ENCODE peak calls at places on chromosomes 1 and 21, in ten cellular contexts. Q is T-helper 2 cell; G is NCI-H1694 treated with DMSO at 0.1 percent for 48 hours; W is GM12865; S is mesendoderm; O is heart left ventricle; U is AG10803; M is stimulated activated effector memory CD8-positive, alpha-beta T cell treated with anti-CD3 and anti-CD28 coated beads, Interleukin-12 subunit alpha, Interleukin-12 subunit beta, amount 100 ng/mL, for 72 hours; P is esophagus muscularis mucosa; R is AG08396. V is an unnamed sample.

GRCh38 chr1:51303751-51304196 is 26.6 kb downstream of the TTC39A start:
- DNase-seq in Q (no peak), G (no peak), W (peak), S (no peak), O (no peak), U (no peak), M (no peak), P (no peak), R (no peak), V (peak)

GRCh38 chr1:46575778-46576177 is 24.3 kb upstream of the KNCN start:
- DNase-seq in Q (no peak), G (no peak), W (no peak), S (no peak), O (no peak), U (no peak), M (no peak), P (no peak), R (no peak), V (no peak)

GRCh38 chr1:228084325-228084724 is 1.8 kb downstream of the ARF1 start:
- DNase-seq in Q (no peak), G (no peak), W (peak), S (no peak), O (peak), U (peak), M (no peak), P (no peak), R (peak), V (no peak)

GRCh38 chr1:195097316-195097715 is 1510.9 kb downstream of the KCNT2 start:
- DNase-seq in Q (no peak), G (no peak), W (no peak), S (no peak), O (no peak), U (no peak), M (no peak), P (no peak), R (no peak), V (no peak)

GRCh38 chr1:39142394-39143060 is 62.0 kb upstream of the MACF1 start:
- DNase-seq in Q (no peak), G (no peak), W (no peak), S (peak), O (no peak), U (peak), M (no peak), P (no peak), R (no peak), V (no peak)

GRCh38 chr1:14282583-14283186 is 315.8 kb upstream of the KAZN start:
- DNase-seq in Q (no peak), G (no peak), W (no peak), S (peak), O (no peak), U (no peak), M (no peak), P (no peak), R (peak), V (no peak)

GRCh38 chr1:4483031-4483625 is 171.3 kb upstream of the AJAP1 start:
- DNase-seq in Q (no peak), G (peak), W (no peak), S (no peak), O (no peak), U (no peak), M (no peak), P (no peak), R (no peak), V (no peak)

GRCh38 chr1:101371259-101371658 is 134.4 kb downstream of the S1PR1 start:
- DNase-seq in Q (no peak), G (no peak), W (peak), S (peak), O (no peak), U (peak), M (no peak), P (no peak), R (peak), V (peak)

GRCh38 chr1:86339906-86340305 is 56.2 kb downstream of the ODF2L start:
- DNase-seq in Q (no peak), G (no peak), W (no peak), S (no peak), O (no peak), U (no peak), M (no peak), P (no peak), R (no peak), V (no peak)

GRCh38 chr1:226236826-226237225 is 13.4 kb downstream of the MIXL1 start:
- DNase-seq in Q (no peak), G (no peak), W (no peak), S (no peak), O (no peak), U (no peak), M (no peak), P (no peak), R (no peak), V (no peak)

GRCh38 chr1:119841306-119841705 is 30.0 kb upstream of the REG4 start:
- DNase-seq in Q (no peak), G (no peak), W (no peak), S (no peak), O (no peak), U (no peak), M (no peak), P (no peak), R (no peak), V (no peak)

GRCh38 chr21:41360072-41360821 is 1.6 kb upstream of the MX2 start:
- DNase-seq in Q (no peak), G (no peak), W (no peak), S (peak), O (peak), U (peak), M (no peak), P (no peak), R (peak), V (no peak)

GRCh38 chr1:160950657-160951056 is 4.0 kb downstream of the ITLN2 start:
- DNase-seq in Q (no peak), G (no peak), W (no peak), S (no peak), O (no peak), U (no peak), M (no peak), P (no peak), R (no peak), V (no peak)

GRCh38 chr1:204701229-204701628 is 15.7 kb upstream of the LRRN2 start:
- DNase-seq in Q (no peak), G (no peak), W (no peak), S (no peak), O (no peak), U (no peak), M (no peak), P (no peak), R (no peak), V (no peak)

GRCh38 chr1:64038119-64038518 is 165.3 kb upstream of the UBE2U start:
- DNase-seq in Q (no peak), G (no peak), W (no peak), S (no peak), O (no peak), U (peak), M (no peak), P (peak), R (no peak), V (no peak)

GRCh38 chr1:81812712-81813111 is 12.0 kb downstream of the ADGRL2 start:
- DNase-seq in Q (no peak), G (no peak), W (no peak), S (no peak), O (no peak), U (no peak), M (no peak), P (no peak), R (no peak), V (no peak)

GRCh38 chr1:186829679-186830587 is 1.2 kb downstream of the PLA2G4A start:
- DNase-seq in Q (no peak), G (no peak), W (no peak), S (no peak), O (no peak), U (no peak), M (no peak), P (no peak), R (no peak), V (peak)

GRCh38 chr1:173878251-173878650 is 10.1 kb downstream of the ZBTB37 start:
- DNase-seq in Q (no peak), G (no peak), W (no peak), S (no peak), O (no peak), U (no peak), M (no peak), P (no peak), R (no peak), V (no peak)

GRCh38 chr1:105137543-105138444 is 1388.1 kb downstream of the AMY1C start:
- DNase-seq in Q (no peak), G (peak), W (peak), S (peak), O (no peak), U (no peak), M (no peak), P (no peak), R (no peak), V (peak)

GRCh38 chr1:40593449-40594186 is 62.2 kb downstream of the ZNF684 start:
- DNase-seq in Q (no peak), G (no peak), W (no peak), S (no peak), O (no peak), U (peak), M (no peak), P (peak), R (no peak), V (no peak)

GRCh38 chr1:217117973-217118465 is 394.8 kb upstream of the ESRRG start:
- DNase-seq in Q (no peak), G (no peak), W (no peak), S (no peak), O (no peak), U (no peak), M (no peak), P (no peak), R (no peak), V (no peak)

GRCh38 chr1:182615468-182616129 is 11.4 kb upstream of the RGS16 start:
- DNase-seq in Q (no peak), G (peak), W (peak), S (peak), O (peak), U (peak), M (peak), P (no peak), R (no peak), V (no peak)

GRCh38 chr1:171940373-171940772 is 99.1 kb downstream of the DNM3 start:
- DNase-seq in Q (no peak), G (no peak), W (no peak), S (no peak), O (no peak), U (peak), M (no peak), P (no peak), R (no peak), V (no peak)

GRCh38 chr1:220127076-220127475 is 33.1 kb downstream of the IARS2 start:
- DNase-seq in Q (no peak), G (no peak), W (no peak), S (no peak), O (no peak), U (no peak), M (no peak), P (no peak), R (no peak), V (no peak)

GRCh38 chr1:155168456-155169210 is 4.5 kb downstream of the KRTCAP2 start:
- DNase-seq in Q (no peak), G (no peak), W (no peak), S (no peak), O (no peak), U (no peak), M (no peak), P (peak), R (peak), V (no peak)

GRCh38 chr1:203306089-203306969 is 1.0 kb downstream of the BTG2 start:
- DNase-seq in Q (peak), G (no peak), W (peak), S (peak), O (peak), U (peak), M (peak), P (no peak), R (peak), V (peak)

GRCh38 chr1:6601865-6602668 is 602 bp downstream of the KLHL21 start:
- DNase-seq in Q (no peak), G (no peak), W (peak), S (no peak), O (peak), U (peak), M (peak), P (no peak), R (peak), V (peak)

GRCh38 chr1:160429702-160430535 is 29.6 kb downstream of the VANGL2 start:
- DNase-seq in Q (no peak), G (no peak), W (peak), S (no peak), O (no peak), U (no peak), M (no peak), P (no peak), R (no peak), V (peak)

GRCh38 chr21:31310750-31311149 is 33.3 kb downstream of the TIAM1 start:
- DNase-seq in Q (no peak), G (no peak), W (no peak), S (peak), O (no peak), U (no peak), M (no peak), P (no peak), R (no peak), V (no peak)

GRCh38 chr1:98157524-98158293 is 236.9 kb upstream of the DPYD start:
- DNase-seq in Q (no peak), G (no peak), W (no peak), S (no peak), O (no peak), U (peak), M (no peak), P (no peak), R (no peak), V (no peak)

GRCh38 chr21:17931080-17931479 is 111.9 kb upstream of the C21orf91 start:
- DNase-seq in Q (no peak), G (peak), W (peak), S (peak), O (no peak), U (no peak), M (no peak), P (no peak), R (no peak), V (no peak)

GRCh38 chr1:77538956-77539509 is 143.4 kb downstream of the ZZZ3 start:
- DNase-seq in Q (no peak), G (peak), W (peak), S (no peak), O (peak), U (peak), M (no peak), P (no peak), R (peak), V (no peak)

GRCh38 chr21:32248616-32249550 is 30.0 kb downstream of the MIS18A start:
- DNase-seq in Q (no peak), G (no peak), W (no peak), S (no peak), O (no peak), U (no peak), M (peak), P (no peak), R (no peak), V (no peak)

V was measured in GM13977.